ENCODE peak calls at places on chromosomes 3 and 15, in nine cellular contexts. N is psoas muscle; G is A549; R is activated T-cell treated with anti-CD3 and anti-CD28 coated beads, Interleukin-2, amount 50 U/mL, for 4 hours; U is T-cell; C is heart right ventricle; J is aorta; M is stimulated activated naive CD8-positive, alpha-beta T cell treated with anti-CD3 and anti-CD28 coated beads, Interleukin-15, amount 100 ng/mL, for 72 hours; P is stimulated activated effector memory CD8-positive, alpha-beta T cell treated with anti-CD3 and anti-CD28 coated beads, Interleukin-12 subunit alpha, Interleukin-12 subunit beta, amount 100 ng/mL, for 72 hours. H is an unnamed sample.

GRCh38 chr3:196688349-196688748 is 23.7 kb downstream of the CEP19 start:
- ATAC-seq in R (no peak), C (peak), M (no peak), G (no peak), U (no peak), J (peak), P (no peak), N (peak), H (no peak)

GRCh38 chr3:126567696-126568438 is 9.1 kb upstream of the C3orf22 start:
- ATAC-seq in P (no peak), U (no peak), G (peak), J (no peak), C (peak), M (no peak), R (no peak), N (no peak), H (no peak)

GRCh38 chr3:121926380-121926779 is 32.2 kb downstream of the SLC15A2 start:
- ATAC-seq in C (no peak), N (no peak), P (no peak), U (no peak), M (no peak), J (no peak), G (no peak), R (no peak), H (no peak)

GRCh38 chr3:127173516-127174166 is 19.3 kb upstream of the PRR23E start:
- ATAC-seq in M (no peak), R (no peak), P (no peak), J (no peak), U (no peak), C (no peak), N (no peak), G (no peak), H (no peak)

GRCh38 chr3:57977755-57978715 is 30.2 kb upstream of the FLNB start:
- ATAC-seq in C (peak), G (peak), U (no peak), P (no peak), R (no peak), M (no peak), J (no peak), N (no peak), H (no peak)

GRCh38 chr3:87733671-87734367 is 325.0 kb downstream of the CGGBP1 start:
- ATAC-seq in G (no peak), N (no peak), U (no peak), C (no peak), J (no peak), P (no peak), R (no peak), M (no peak), H (no peak)

GRCh38 chr15:94075349-94075748 is 156.0 kb upstream of the MCTP2 start:
- ATAC-seq in G (no peak), U (no peak), C (peak), J (peak), M (no peak), R (no peak), P (no peak), N (peak), H (no peak)

GRCh38 chr15:31470756-31471155 is 144.1 kb downstream of the KLF13 start:
- ATAC-seq in C (no peak), J (no peak), G (no peak), U (no peak), N (no peak), P (no peak), M (no peak), R (no peak), H (no peak)

GRCh38 chr15:57183041-57183440 is 193.3 kb upstream of the CGNL1 start:
- ATAC-seq in U (no peak), C (no peak), N (no peak), M (no peak), P (no peak), J (no peak), R (no peak), G (no peak), H (no peak)

GRCh38 chr15:100601628-100602063 is 338 bp downstream of the LINS1 start:
- ATAC-seq in P (peak), G (peak), N (peak), R (peak), J (peak), M (peak), U (peak), C (peak), H (peak)

GRCh38 chr3:139157161-139157932 is 112.7 kb upstream of the PRR23C start:
- ATAC-seq in N (no peak), P (no peak), C (no peak), M (no peak), U (no peak), G (no peak), J (no peak), R (no peak), H (no peak)

GRCh38 chr3:72444642-72445223 is 403.5 kb downstream of the SHQ1 start:
- ATAC-seq in N (no peak), C (no peak), P (peak), G (no peak), J (no peak), M (peak), U (no peak), R (peak), H (peak)

GRCh38 chr3:23259515-23259914 is 56.4 kb downstream of the UBE2E2 start:
- ATAC-seq in N (no peak), M (no peak), U (no peak), P (no peak), C (no peak), J (no peak), R (no peak), G (no peak), H (no peak)

GRCh38 chr15:40038654-40039543 is at the start of gene SRP14:
- ATAC-seq in C (peak), U (peak), J (peak), M (peak), N (peak), R (peak), P (peak), G (peak), H (peak)

GRCh38 chr15:33022629-33023028 is 171.9 kb downstream of the FMN1 start:
- ATAC-seq in U (no peak), G (peak), P (no peak), C (peak), R (no peak), M (no peak), N (peak), J (peak), H (no peak)

GRCh38 chr15:60575995-60576394 is 97.1 kb upstream of the ICE2 start:
- ATAC-seq in G (peak), P (no peak), C (no peak), U (no peak), N (peak), J (no peak), R (no peak), M (no peak), H (no peak)

GRCh38 chr15:20348900-20349773 is 192.5 kb downstream of the GOLGA6L6 start:
- ATAC-seq in M (no peak), G (peak), U (no peak), J (peak), P (peak), R (no peak), C (no peak), N (peak), H (no peak)

GRCh38 chr15:57665939-57666338 is 40.6 kb upstream of the POLR2M start:
- ATAC-seq in J (no peak), R (no peak), M (no peak), C (no peak), P (no peak), N (no peak), G (no peak), U (no peak), H (no peak)